ENCODE peak calls at places on chromosome 1, in nine cellular contexts. One of them, this sample, is unnamed. For H3K27me3, the result is how much of the 10 kb centered on the place peaks cover.

GRCh38 chr1:48744032-48744431 is 32.7 kb downstream of the BEND5 start:
- DNase-seq in thyroid gland: no peak
- DNase-seq in heart left ventricle: no peak
- DNase-seq in A673: no peak
- DNase-seq in MM.1S: peak
- DNase-seq in Panc1: no peak
- DNase-seq in breast epithelium: no peak
- DNase-seq in GM23338: peak
- DNase-seq in fibroblast of lung: no peak
- DNase-seq in this sample: no peak

GRCh38 chr1:111202707-111203623 is 2.5 kb upstream of the DENND2D start:
- DNase-seq in thyroid gland: no peak
- DNase-seq in heart left ventricle: no peak
- DNase-seq in A673: no peak
- DNase-seq in MM.1S: no peak
- DNase-seq in Panc1: no peak
- DNase-seq in breast epithelium: no peak
- DNase-seq in GM23338: no peak
- DNase-seq in fibroblast of lung: no peak
- DNase-seq in this sample: no peak

GRCh38 chr1:30286984-30287839 is 436.2 kb downstream of the MATN1 start:
- DNase-seq in thyroid gland: no peak
- DNase-seq in heart left ventricle: no peak
- DNase-seq in A673: peak
- DNase-seq in MM.1S: no peak
- DNase-seq in Panc1: no peak
- DNase-seq in breast epithelium: no peak
- DNase-seq in GM23338: no peak
- DNase-seq in fibroblast of lung: no peak
- DNase-seq in this sample: no peak

GRCh38 chr1:178168535-178168934 is 74.6 kb downstream of the RASAL2 start:
- DNase-seq in thyroid gland: no peak
- DNase-seq in heart left ventricle: no peak
- DNase-seq in A673: no peak
- DNase-seq in MM.1S: no peak
- DNase-seq in Panc1: no peak
- DNase-seq in breast epithelium: no peak
- DNase-seq in GM23338: no peak
- DNase-seq in fibroblast of lung: peak
- DNase-seq in this sample: no peak

GRCh38 chr1:4146101-4146500 is 246.0 kb upstream of the C1orf174 start:
- DNase-seq in thyroid gland: no peak
- DNase-seq in heart left ventricle: no peak
- DNase-seq in A673: no peak
- DNase-seq in MM.1S: no peak
- DNase-seq in Panc1: no peak
- DNase-seq in breast epithelium: no peak
- DNase-seq in GM23338: no peak
- DNase-seq in fibroblast of lung: no peak
- DNase-seq in this sample: no peak

GRCh38 chr1:37931148-37931492 is 15.7 kb downstream of the INPP5B start:
- DNase-seq in thyroid gland: peak
- DNase-seq in heart left ventricle: peak
- DNase-seq in A673: peak
- DNase-seq in MM.1S: no peak
- DNase-seq in Panc1: no peak
- DNase-seq in breast epithelium: no peak
- DNase-seq in GM23338: peak
- DNase-seq in fibroblast of lung: no peak
- DNase-seq in this sample: no peak

GRCh38 chr1:1921901-1922753 is 3.0 kb upstream of the TMEM52 start:
- DNase-seq in thyroid gland: no peak
- DNase-seq in heart left ventricle: peak
- DNase-seq in A673: no peak
- DNase-seq in MM.1S: peak
- DNase-seq in Panc1: no peak
- DNase-seq in breast epithelium: no peak
- DNase-seq in GM23338: no peak
- DNase-seq in fibroblast of lung: no peak
- DNase-seq in this sample: no peak

GRCh38 chr1:31957701-31958674 is 19.8 kb upstream of the PTP4A2 start:
- DNase-seq in thyroid gland: no peak
- DNase-seq in heart left ventricle: no peak
- DNase-seq in A673: no peak
- DNase-seq in MM.1S: no peak
- DNase-seq in Panc1: no peak
- DNase-seq in breast epithelium: no peak
- DNase-seq in GM23338: no peak
- DNase-seq in fibroblast of lung: no peak
- DNase-seq in this sample: no peak

DNA sequence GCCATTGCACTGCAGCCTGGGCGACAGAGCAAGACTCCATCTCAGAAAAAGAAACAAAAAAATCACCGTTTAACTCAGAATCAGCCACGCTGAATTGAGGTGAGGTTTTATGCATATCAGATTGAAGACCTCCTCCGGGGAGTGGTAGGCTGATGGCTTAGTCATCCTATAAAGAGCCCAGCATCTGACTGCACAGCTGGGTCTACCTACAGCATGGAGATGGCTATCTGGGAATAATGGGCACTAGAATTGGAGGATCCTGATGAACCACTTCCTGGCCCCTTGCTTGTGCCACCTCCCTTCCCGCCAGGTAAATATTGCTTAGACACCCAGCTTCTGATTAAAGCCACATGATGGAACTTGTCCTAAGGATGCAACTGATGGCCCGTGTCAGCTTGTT is 157.1 kb downstream of the KIF26B start:
- DNase-seq in thyroid gland: no peak
- DNase-seq in heart left ventricle: no peak
- DNase-seq in A673: no peak
- DNase-seq in MM.1S: no peak
- DNase-seq in Panc1: no peak
- DNase-seq in breast epithelium: no peak
- DNase-seq in GM23338: no peak
- DNase-seq in fibroblast of lung: no peak
- DNase-seq in this sample: no peak
- H3K4me3 ChIP-seq in thyroid gland: no peak
- H3K4me3 ChIP-seq in heart left ventricle: no peak
- H3K4me3 ChIP-seq in A673: no peak
- H3K4me3 ChIP-seq in MM.1S: no peak
- H3K4me3 ChIP-seq in Panc1: no peak
- H3K4me3 ChIP-seq in breast epithelium: no peak
- H3K4me3 ChIP-seq in GM23338: no peak
- H3K4me3 ChIP-seq in fibroblast of lung: no peak
- H3K4me3 ChIP-seq in this sample: no peak

DNA sequence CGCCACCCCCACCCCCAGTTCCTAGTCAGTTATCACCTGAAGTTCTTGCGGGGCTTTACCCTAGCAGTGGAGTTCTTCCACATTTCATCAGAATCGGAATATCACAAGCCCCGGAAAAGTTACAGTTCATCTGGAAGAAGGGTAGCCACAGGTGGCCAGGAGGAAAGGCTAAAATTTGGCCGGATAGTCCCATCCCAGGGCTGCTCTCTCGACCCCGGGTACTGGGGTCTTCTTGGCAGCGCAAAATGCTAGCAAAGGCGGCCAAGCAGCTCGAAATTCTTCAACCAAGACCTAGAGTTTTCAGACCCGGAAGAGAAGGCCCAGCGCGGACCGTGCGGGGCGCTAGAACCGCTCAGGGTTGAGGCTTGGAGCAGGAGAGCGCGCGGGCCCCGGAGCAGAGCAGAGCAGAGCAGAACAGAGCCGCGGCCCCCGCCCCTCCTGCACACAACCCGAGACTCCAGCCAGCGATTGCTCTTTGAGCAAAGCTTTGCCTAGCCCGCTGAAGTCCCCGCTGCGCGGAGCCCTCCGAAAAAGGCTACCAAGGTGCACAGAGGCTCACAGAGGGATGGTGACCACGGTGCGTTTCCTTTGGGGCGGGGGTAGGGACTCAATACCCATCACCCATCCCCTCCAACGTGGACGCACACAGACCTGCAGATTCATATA is 8.1 kb downstream of the HLX start:
- DNase-seq in thyroid gland: peak
- DNase-seq in heart left ventricle: peak
- DNase-seq in A673: no peak
- DNase-seq in MM.1S: no peak
- DNase-seq in Panc1: no peak
- DNase-seq in breast epithelium: no peak
- DNase-seq in GM23338: peak
- DNase-seq in fibroblast of lung: no peak
- DNase-seq in this sample: no peak
- H3K27me3 ChIP-seq in thyroid gland: under half
- H3K27me3 ChIP-seq in heart left ventricle: under half
- H3K27me3 ChIP-seq in A673: half or more
- H3K27me3 ChIP-seq in MM.1S: under half
- H3K27me3 ChIP-seq in Panc1: under half
- H3K27me3 ChIP-seq in breast epithelium: under half
- H3K27me3 ChIP-seq in GM23338: half or more
- H3K27me3 ChIP-seq in fibroblast of lung: under half
- H3K27me3 ChIP-seq in this sample: under half

GRCh38 chr1:231853588-231854207 is 227.1 kb downstream of the DISC1 start:
- DNase-seq in thyroid gland: no peak
- DNase-seq in heart left ventricle: peak
- DNase-seq in A673: no peak
- DNase-seq in MM.1S: no peak
- DNase-seq in Panc1: no peak
- DNase-seq in breast epithelium: no peak
- DNase-seq in GM23338: no peak
- DNase-seq in fibroblast of lung: no peak
- DNase-seq in this sample: peak

GRCh38 chr1:231855966-231856365 is 229.4 kb downstream of the DISC1 start:
- DNase-seq in thyroid gland: no peak
- DNase-seq in heart left ventricle: no peak
- DNase-seq in A673: no peak
- DNase-seq in MM.1S: no peak
- DNase-seq in Panc1: no peak
- DNase-seq in breast epithelium: no peak
- DNase-seq in GM23338: no peak
- DNase-seq in fibroblast of lung: no peak
- DNase-seq in this sample: no peak

GRCh38 chr1:231856894-231857293 is 230.3 kb downstream of the DISC1 start:
- DNase-seq in thyroid gland: no peak
- DNase-seq in heart left ventricle: no peak
- DNase-seq in A673: no peak
- DNase-seq in MM.1S: no peak
- DNase-seq in Panc1: no peak
- DNase-seq in breast epithelium: no peak
- DNase-seq in GM23338: no peak
- DNase-seq in fibroblast of lung: no peak
- DNase-seq in this sample: no peak

GRCh38 chr1:231856426-231856825 is 229.8 kb downstream of the DISC1 start:
- DNase-seq in thyroid gland: no peak
- DNase-seq in heart left ventricle: no peak
- DNase-seq in A673: no peak
- DNase-seq in MM.1S: no peak
- DNase-seq in Panc1: no peak
- DNase-seq in breast epithelium: no peak
- DNase-seq in GM23338: peak
- DNase-seq in fibroblast of lung: no peak
- DNase-seq in this sample: no peak

DNA sequence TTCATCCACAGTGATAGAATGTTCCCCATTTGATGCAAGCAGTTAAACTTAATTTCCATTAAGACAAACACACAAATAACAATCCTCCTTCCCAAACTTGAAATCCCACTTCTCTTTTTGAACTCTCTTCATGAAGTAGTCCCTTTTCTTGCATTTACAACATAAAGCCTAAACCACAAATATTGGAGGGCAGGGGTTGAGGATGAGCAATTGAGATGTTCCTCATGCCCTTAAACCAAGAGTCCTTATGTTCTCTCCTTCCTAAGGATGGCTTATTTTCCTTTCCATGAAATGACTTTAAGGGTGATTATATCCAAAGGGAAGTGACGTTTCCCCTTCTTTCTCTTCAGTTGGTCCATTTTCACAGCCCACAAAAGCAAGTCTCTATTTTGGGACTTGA is 228.8 kb downstream of the DISC1 start:
- DNase-seq in thyroid gland: no peak
- DNase-seq in heart left ventricle: no peak
- DNase-seq in A673: no peak
- DNase-seq in MM.1S: no peak
- DNase-seq in Panc1: no peak
- DNase-seq in breast epithelium: no peak
- DNase-seq in GM23338: no peak
- DNase-seq in fibroblast of lung: no peak
- DNase-seq in this sample: no peak
- H3K27ac ChIP-seq in thyroid gland: no peak
- H3K27ac ChIP-seq in heart left ventricle: no peak
- H3K27ac ChIP-seq in A673: no peak
- H3K27ac ChIP-seq in MM.1S: no peak
- H3K27ac ChIP-seq in Panc1: no peak
- H3K27ac ChIP-seq in breast epithelium: no peak
- H3K27ac ChIP-seq in GM23338: no peak
- H3K27ac ChIP-seq in fibroblast of lung: no peak
- H3K27ac ChIP-seq in this sample: no peak

GRCh38 chr1:20365421-20366075 is 74.9 kb downstream of the VWA5B1 start:
- DNase-seq in thyroid gland: no peak
- DNase-seq in heart left ventricle: no peak
- DNase-seq in A673: no peak
- DNase-seq in MM.1S: no peak
- DNase-seq in Panc1: no peak
- DNase-seq in breast epithelium: no peak
- DNase-seq in GM23338: no peak
- DNase-seq in fibroblast of lung: no peak
- DNase-seq in this sample: no peak

GRCh38 chr1:20366766-20367602 is 76.3 kb downstream of the VWA5B1 start:
- DNase-seq in thyroid gland: peak
- DNase-seq in heart left ventricle: no peak
- DNase-seq in A673: peak
- DNase-seq in MM.1S: no peak
- DNase-seq in Panc1: no peak
- DNase-seq in breast epithelium: no peak
- DNase-seq in GM23338: peak
- DNase-seq in fibroblast of lung: peak
- DNase-seq in this sample: no peak

GRCh38 chr1:20367626-20368025 is 77.0 kb downstream of the VWA5B1 start:
- DNase-seq in thyroid gland: peak
- DNase-seq in heart left ventricle: no peak
- DNase-seq in A673: no peak
- DNase-seq in MM.1S: no peak
- DNase-seq in Panc1: no peak
- DNase-seq in breast epithelium: no peak
- DNase-seq in GM23338: no peak
- DNase-seq in fibroblast of lung: no peak
- DNase-seq in this sample: no peak

GRCh38 chr1:20368866-20369545 is 78.3 kb downstream of the VWA5B1 start:
- DNase-seq in thyroid gland: no peak
- DNase-seq in heart left ventricle: no peak
- DNase-seq in A673: no peak
- DNase-seq in MM.1S: no peak
- DNase-seq in Panc1: no peak
- DNase-seq in breast epithelium: no peak
- DNase-seq in GM23338: no peak
- DNase-seq in fibroblast of lung: no peak
- DNase-seq in this sample: no peak

DNA sequence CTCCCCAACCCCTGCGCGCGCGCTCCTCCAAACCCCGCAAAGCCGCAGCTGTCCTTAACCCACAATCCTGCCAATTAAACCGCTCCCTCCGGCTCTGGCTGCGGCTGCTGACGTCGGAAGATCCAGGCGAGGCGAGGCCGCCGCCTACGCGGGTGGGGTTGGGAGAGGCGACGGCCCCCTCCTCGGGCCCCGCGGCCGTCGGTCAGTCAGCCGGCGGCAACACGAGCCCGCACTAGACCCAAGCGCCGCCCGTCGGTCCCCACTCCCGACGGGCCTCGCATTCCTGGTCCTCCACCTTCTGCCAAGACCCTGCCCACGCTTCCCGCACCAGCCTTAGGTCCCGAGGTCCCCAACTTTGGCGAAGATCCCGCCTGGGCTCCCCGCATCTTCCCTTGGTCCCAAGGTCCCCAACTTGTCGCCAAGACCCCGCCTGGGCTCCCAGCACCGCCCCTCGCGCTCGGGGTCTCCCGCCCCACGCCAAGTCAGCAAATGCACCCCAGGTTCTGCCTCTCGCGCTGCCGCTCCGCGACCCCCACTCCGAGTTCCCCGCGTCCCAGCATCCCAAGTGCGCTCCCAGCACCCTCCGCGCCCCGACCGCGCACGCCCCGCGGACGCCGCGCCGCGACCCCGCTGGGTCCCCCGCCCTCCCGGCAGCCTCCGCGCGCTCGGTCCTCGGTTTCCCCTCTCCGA is 75.5 kb downstream of the VWA5B1 start:
- DNase-seq in thyroid gland: no peak
- DNase-seq in heart left ventricle: peak
- DNase-seq in A673: no peak
- DNase-seq in MM.1S: no peak
- DNase-seq in Panc1: no peak
- DNase-seq in breast epithelium: no peak
- DNase-seq in GM23338: peak
- DNase-seq in fibroblast of lung: peak
- DNase-seq in this sample: no peak
- H3K4me3 ChIP-seq in thyroid gland: no peak
- H3K4me3 ChIP-seq in heart left ventricle: peak
- H3K4me3 ChIP-seq in A673: peak
- H3K4me3 ChIP-seq in MM.1S: no peak
- H3K4me3 ChIP-seq in Panc1: peak
- H3K4me3 ChIP-seq in breast epithelium: peak
- H3K4me3 ChIP-seq in GM23338: peak
- H3K4me3 ChIP-seq in fibroblast of lung: peak
- H3K4me3 ChIP-seq in this sample: peak

This sample was measured in gastrocnemius medialis.